ENCODE peak calls at places on chromosomes 1 and 21, in five cellular contexts. I, C, X, V and P are unnamed samples.

GRCh38 chr1:35223109-35223630 is 30.2 kb upstream of the SFPQ start:
- DNase-seq in V (no peak), X (no peak), C (no peak), I (no peak), P (no peak)

GRCh38 chr1:114235956-114236355 is 82.3 kb upstream of the SYT6 start:
- DNase-seq in X (no peak), C (no peak), V (no peak), I (no peak), P (no peak)

GRCh38 chr1:89705901-89706699 is 73.2 kb downstream of the LRRC8C start:
- DNase-seq in I (no peak), C (no peak), V (no peak), X (no peak), P (no peak)

GRCh38 chr1:165828581-165829329 is 1.3 kb downstream of the UCK2 start:
- DNase-seq in V (peak; percentile 58), I (no peak), C (peak; percentile 80), X (no peak), P (peak; percentile 67)

GRCh38 chr1:150706091-150706490 is 9.1 kb upstream of the GOLPH3L start:
- DNase-seq in V (no peak), I (no peak), C (no peak), X (no peak), P (no peak)

GRCh38 chr1:43932786-43933385 is 715 bp upstream of the ARTN start:
- DNase-seq in C (no peak), V (no peak), X (no peak), I (no peak), P (no peak)

GRCh38 chr1:161174911-161175310 is 2.4 kb downstream of the B4GALT3 start:
- DNase-seq in X (no peak), C (no peak), V (no peak), I (peak; percentile 46), P (no peak)

GRCh38 chr1:112674986-112675727 is 698 bp downstream of the MOV10 start:
- DNase-seq in X (no peak), C (peak; percentile 66), V (no peak), I (peak; percentile 64), P (peak; percentile 35)

GRCh38 chr1:207797229-207797973 is 45.5 kb downstream of the CD46 start:
- DNase-seq in X (no peak), I (no peak), V (peak; percentile 54), C (peak; percentile 94), P (peak; percentile 94)

GRCh38 chr1:171727778-171728177 is 14.1 kb downstream of the VAMP4 start:
- DNase-seq in C (no peak), I (no peak), V (no peak), X (no peak), P (no peak)

GRCh38 chr1:86542626-86543025 is 4.3 kb upstream of the CLCA4 start:
- DNase-seq in C (no peak), X (no peak), V (no peak), I (no peak), P (no peak)

GRCh38 chr1:74729741-74730478 is 2.9 kb downstream of the CRYZ start:
- DNase-seq in I (no peak), V (peak; percentile 23), X (no peak), C (no peak), P (no peak)

GRCh38 chr21:42737969-42738590 is 84.7 kb downstream of the PDE9A start:
- DNase-seq in C (peak; percentile 28), I (peak; percentile 93), X (no peak), V (no peak), P (peak; percentile 24)

GRCh38 chr1:3352952-3353331 is 101.5 kb upstream of the ARHGEF16 start:
- DNase-seq in I (no peak), C (peak; percentile 60), X (no peak), V (no peak), P (no peak)

GRCh38 chr21:28675265-28676041 is 317.2 kb downstream of the LTN1 start:
- DNase-seq in V (no peak), X (no peak), I (no peak), C (no peak), P (no peak)

GRCh38 chr1:93705897-93706500 is 24.4 kb upstream of the BCAR3 start:
- DNase-seq in I (no peak), C (no peak), V (no peak), X (no peak), P (peak; percentile 37)

GRCh38 chr1:112544011-112544688 is 35.4 kb downstream of the WNT2B start:
- DNase-seq in X (no peak), I (no peak), C (no peak), V (peak; percentile 78), P (no peak)

GRCh38 chr1:36085686-36086526 is 2.0 kb downstream of the TEKT2 start:
- DNase-seq in C (no peak), V (no peak), I (no peak), X (no peak), P (peak; percentile 43)

GRCh38 chr1:210467440-210468040 is 138.8 kb downstream of the HHAT start:
- DNase-seq in V (no peak), I (no peak), X (no peak), C (no peak), P (no peak)

GRCh38 chr1:7991504-7992440 is 30.3 kb downstream of the PARK7 start:
- DNase-seq in V (no peak), I (no peak), C (no peak), X (no peak), P (no peak)

GRCh38 chr1:88462481-88463261 is 221.4 kb upstream of the PKN2 start:
- DNase-seq in X (no peak), V (no peak), C (peak; percentile 30), I (no peak), P (peak; percentile 51)

GRCh38 chr1:156675715-156676311 is 1.4 kb downstream of the NES start:
- DNase-seq in V (no peak), X (no peak), I (no peak), C (no peak), P (no peak)

GRCh38 chr1:100539836-100540536 is 2.0 kb downstream of the GPR88 start:
- DNase-seq in C (peak; percentile 23), I (peak; percentile 62), V (no peak), X (no peak), P (no peak)

GRCh38 chr1:157032303-157032702 is 13.2 kb downstream of the ARHGEF11 start:
- DNase-seq in V (no peak), C (no peak), X (no peak), I (no peak), P (no peak)

GRCh38 chr1:153478692-153479618 is 18.5 kb upstream of the S100A7 start:
- DNase-seq in C (no peak), V (no peak), I (no peak), X (no peak), P (no peak)

GRCh38 chr1:21961799-21962198 is 15.0 kb upstream of the CELA3B start:
- DNase-seq in V (no peak), I (no peak), X (no peak), C (no peak), P (no peak)
- TF ChIP-seq CTCF in V (no peak), I (no peak), X (no peak), C (no peak), P (no peak)

GRCh38 chr1:234708700-234709395 is 98.9 kb upstream of the IRF2BP2 start:
- DNase-seq in I (no peak), X (no peak), C (no peak), V (no peak), P (no peak)
- H3K27ac ChIP-seq in I (no peak overlapping the region), X (peak overlapping the region; percentile 54), C (no peak overlapping the region), V (no peak overlapping the region), P (no peak overlapping the region)

GRCh38 chr1:52554267-52554640 is 1.4 kb upstream of the TUT4 start:
- DNase-seq in V (no peak), C (no peak), X (no peak), I (no peak), P (no peak)

GRCh38 chr1:52552236-52552504 is 722 bp downstream of the TUT4 start:
- DNase-seq in V (no peak), X (peak; percentile 8), I (peak; percentile 75), C (peak; percentile 57), P (peak; percentile 54)

GRCh38 chr1:52554756-52555155 is 1.9 kb upstream of the TUT4 start:
- DNase-seq in C (no peak), X (no peak), I (no peak), V (no peak), P (no peak)

GRCh38 chr1:52552505-52553371 is at the start of gene TUT4:
- DNase-seq in I (peak; percentile 84), C (peak; percentile 79), X (peak; percentile 39), V (peak; percentile 48), P (peak; percentile 76)

DNA sequence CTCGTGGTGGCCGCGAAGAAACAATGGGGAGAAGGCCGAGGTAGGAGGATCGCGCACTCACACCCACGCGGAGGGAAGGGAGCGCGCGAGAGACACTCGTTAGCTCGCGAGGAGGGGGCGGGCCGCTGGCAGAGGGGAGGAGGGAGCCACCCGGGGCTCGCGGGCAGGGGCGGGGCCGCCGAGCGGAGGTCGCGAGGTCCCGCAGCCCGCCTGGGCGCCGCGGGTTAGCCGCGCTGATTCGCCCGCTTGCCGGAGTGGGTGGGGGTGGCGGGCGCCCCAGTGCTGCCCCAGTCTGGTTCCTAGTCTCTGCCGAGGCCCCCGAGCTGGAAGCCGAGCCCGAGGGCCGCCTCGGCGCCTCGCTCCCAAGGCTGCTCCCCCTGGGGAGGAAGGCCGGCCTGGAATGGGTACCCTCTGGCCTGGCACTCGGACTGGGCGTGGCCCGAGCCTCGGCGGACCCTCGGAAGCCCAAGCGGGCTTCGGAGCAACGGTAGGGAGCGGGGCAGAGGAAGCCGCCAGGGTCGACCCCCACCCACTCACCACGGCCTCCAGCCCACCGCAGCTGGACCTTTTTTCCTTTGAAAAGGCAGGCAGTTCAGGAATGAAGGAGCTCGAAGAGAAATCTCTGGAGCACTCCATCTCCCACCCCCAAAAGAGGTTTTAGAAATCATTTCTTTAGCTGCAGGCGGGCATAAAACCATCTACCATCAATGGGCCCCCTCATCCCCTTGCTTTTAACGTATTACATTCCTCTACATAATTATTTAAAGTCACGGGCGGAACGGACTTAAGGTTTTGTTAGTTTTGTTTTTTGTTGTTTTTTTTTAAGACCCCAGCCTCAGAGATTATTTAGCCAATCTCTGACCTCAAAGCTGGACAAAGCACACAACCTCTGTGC is 727 bp upstream of the TUT4 start:
- DNase-seq in V (peak; percentile 42), I (peak; percentile 87), X (peak; percentile 39), C (peak; percentile 85), P (peak; percentile 94)
- TF ChIP-seq POLR2A in V (peak; percentile 48), I (peak; percentile 40), X (no peak), C (peak; percentile 37), P (no peak)

GRCh38 chr1:109875874-109876273 is 34.8 kb upstream of the CSF1 start:
- DNase-seq in V (no peak), C (no peak), I (no peak), X (no peak), P (no peak)

GRCh38 chr1:109877776-109878175 is 32.9 kb upstream of the CSF1 start:
- DNase-seq in X (no peak), V (no peak), I (no peak), C (no peak), P (no peak)

GRCh38 chr1:109876617-109877319 is 33.9 kb upstream of the CSF1 start:
- DNase-seq in C (no peak), I (no peak), X (no peak), V (no peak), P (no peak)

GRCh38 chr1:109878531-109878930 is 32.1 kb upstream of the CSF1 start:
- DNase-seq in C (no peak), X (no peak), I (no peak), V (no peak), P (no peak)

GRCh38 chr1:109877320-109877771 is 33.3 kb upstream of the CSF1 start:
- DNase-seq in I (no peak), X (no peak), V (no peak), C (peak; percentile 58), P (peak; percentile 66)
- TF ChIP-seq CTCF in I (no peak), X (peak; percentile 44), V (no peak), C (peak; percentile 37), P (peak; percentile 7)